ENCODE peak calls at places on chromosomes 3 and 15, in ten cellular contexts. K is HCT116; Q is foreskin melanocyte; O is NCI-H510A; H is hepatocyte; X is CD4-positive, alpha-beta memory T cell; Y is AG20443; P is effector CD4-positive, alpha-beta T cell; V is T follicular helper cell; C is GM13977. G is an unnamed sample.

GRCh38 chr3:39138804-39139415 is 14.5 kb downstream of the CSRNP1 start:
- DNase-seq in C (no peak), O (no peak), Y (peak; percentile 40), X (no peak), Q (no peak), K (no peak), P (no peak), V (no peak), H (peak; percentile 30), G (no peak)

GRCh38 chr3:119099785-119100184 is 46.2 kb upstream of the TEX55 start:
- DNase-seq in K (no peak), V (no peak), C (no peak), P (no peak), H (no peak), O (no peak), Q (no peak), Y (no peak), X (no peak), G (no peak)

GRCh38 chr15:72231847-72232461 is 964 bp upstream of the PKM start:
- DNase-seq in P (peak; percentile 60), C (peak; percentile 40), H (peak; percentile 68), V (peak; percentile 47), Y (peak; percentile 82), Q (peak; percentile 70), O (peak; percentile 29), X (peak; percentile 80), K (no peak), G (no peak)

GRCh38 chr3:20462723-20463122 is 276.7 kb upstream of the SGO1 start:
- DNase-seq in X (no peak), P (no peak), K (no peak), O (no peak), C (no peak), H (no peak), Q (no peak), Y (no peak), V (no peak), G (no peak)

GRCh38 chr3:126517291-126517951 is at the start of gene UROC1:
- DNase-seq in K (no peak), X (no peak), O (no peak), H (no peak), Q (no peak), V (no peak), Y (no peak), C (no peak), P (no peak), G (no peak)

GRCh38 chr15:31207246-31207645 is 105.7 kb upstream of the TRPM1 start:
- DNase-seq in O (no peak), Y (no peak), V (no peak), K (no peak), P (no peak), H (no peak), X (peak; percentile 73), Q (no peak), C (no peak), G (no peak)

GRCh38 chr3:183455064-183455463 is 26.6 kb upstream of the MCF2L2 start:
- DNase-seq in K (no peak), Y (peak; percentile 14), V (no peak), O (no peak), H (no peak), X (no peak), Q (peak; percentile 97), P (no peak), C (no peak), G (peak; percentile 70)

GRCh38 chr15:68584704-68585573 is 6.1 kb downstream of the CORO2B start:
- DNase-seq in V (no peak), K (no peak), O (no peak), P (no peak), H (no peak), Q (no peak), X (no peak), Y (no peak), C (no peak), G (no peak)

GRCh38 chr15:78223396-78224023 is 10.9 kb downstream of the ACSBG1 start:
- DNase-seq in O (no peak), V (no peak), X (no peak), K (no peak), P (no peak), H (no peak), C (no peak), Q (peak; percentile 27), Y (peak; percentile 40), G (no peak)

G was measured in brain pericyte.